ENCODE peak calls at places on chromosomes 3 and 15, in six cellular contexts. R is activated T-cell treated with anti-CD3 and anti-CD28 coated beads for 24 hours; Z is pancreas; L is cardiac fibroblast; V is stimulated activated CD4-positive, alpha-beta T cell treated with anti-CD3 and anti-CD28 coated beads, Interleukin-1b, Interleukin-23, amount 100 ng/mL, for 1 hour; Q is fibroblast of gingiva. K is an unnamed sample.

GRCh38 chr3:45110185-45110833 is 35.9 kb downstream of the CDCP1 start:
- DNase-seq in R (no peak), Z (no peak), L (no peak), V (no peak), Q (no peak), K (no peak)

GRCh38 chr3:160564205-160564922 is 1.0 kb downstream of the KPNA4 start:
- DNase-seq in R (no peak), Z (peak), L (no peak), V (no peak), Q (no peak), K (no peak)

GRCh38 chr3:42149537-42150426 is 58.6 kb downstream of the TRAK1 start:
- DNase-seq in R (no peak), Z (peak), L (no peak), V (no peak), Q (no peak), K (peak)

GRCh38 chr15:88804257-88804656 is 1.0 kb downstream of the ACAN start:
- DNase-seq in R (no peak), Z (no peak), L (no peak), V (no peak), Q (no peak), K (no peak)

GRCh38 chr15:74956648-74957300 is at the start of gene RPP25:
- DNase-seq in R (peak), Z (peak), L (peak), V (peak), Q (peak), K (peak)

GRCh38 chr3:23624305-23624704 is 181.4 kb upstream of the UBE2E1 start:
- DNase-seq in R (no peak), Z (no peak), L (no peak), V (no peak), Q (no peak), K (no peak)

GRCh38 chr15:28106294-28107110 is 7.4 kb upstream of the OCA2 start:
- DNase-seq in R (no peak), Z (no peak), L (no peak), V (no peak), Q (no peak), K (no peak)

GRCh38 chr3:69684309-69684981 is 54.8 kb upstream of the MITF start:
- DNase-seq in R (no peak), Z (no peak), L (no peak), V (no peak), Q (no peak), K (no peak)

GRCh38 chr3:196216081-196216564 is at the start of gene SLC51A:
- DNase-seq in R (no peak), Z (peak), L (no peak), V (no peak), Q (no peak), K (no peak)

GRCh38 chr3:111238896-111239295 is 167.3 kb downstream of the NECTIN3 start:
- DNase-seq in R (no peak), Z (no peak), L (no peak), V (no peak), Q (no peak), K (no peak)

GRCh38 chr3:95418251-95418650 is 1355.4 kb downstream of the NSUN3 start:
- DNase-seq in R (no peak), Z (no peak), L (no peak), V (no peak), Q (no peak), K (no peak)

GRCh38 chr3:184175506-184175905 is 851 bp downstream of the AP2M1 start:
- DNase-seq in R (no peak), Z (no peak), L (no peak), V (no peak), Q (no peak), K (no peak)

GRCh38 chr3:40070816-40071215 is 238.7 kb upstream of the EIF1B start:
- DNase-seq in R (no peak), Z (no peak), L (no peak), V (no peak), Q (no peak), K (no peak)

GRCh38 chr15:89747708-89748682 is 3.1 kb downstream of the MESP1 start:
- DNase-seq in R (no peak), Z (no peak), L (no peak), V (no peak), Q (no peak), K (no peak)

GRCh38 chr3:176032043-176032442 is 1165.2 kb downstream of the TBL1XR1 start:
- DNase-seq in R (no peak), Z (no peak), L (no peak), V (no peak), Q (no peak), K (no peak)

GRCh38 chr3:4850211-4850927 is 128.9 kb upstream of the BHLHE40 start:
- DNase-seq in R (no peak), Z (no peak), L (no peak), V (no peak), Q (no peak), K (no peak)

GRCh38 chr15:92612891-92613290 is 42.7 kb downstream of the FAM174B start:
- DNase-seq in R (no peak), Z (no peak), L (no peak), V (no peak), Q (no peak), K (peak)

K was measured in lower leg skin.